ENCODE peak calls at places on chromosomes 5 and 9, in four cellular contexts. One of them, this sample, is unnamed.

GRCh38 chr5:93569295-93570164 is 11.5 kb downstream of the NR2F1-AS1 start:
- DNase-seq in anterior cingulate cortex: no peak
- DNase-seq in NCI-H526 treated with DMSO at 0.1 percent for 48 hours: no peak
- DNase-seq in NCI-H187: no peak
- DNase-seq in this sample: no peak

GRCh38 chr5:181232593-181232992 is 9.5 kb downstream of the TRIM41 start:
- DNase-seq in NCI-H526 treated with DMSO at 0.1 percent for 48 hours: no peak
- DNase-seq in anterior cingulate cortex: no peak
- DNase-seq in NCI-H187: no peak
- DNase-seq in this sample: no peak

GRCh38 chr9:26856413-26857032 is 36.1 kb downstream of the CAAP1 start:
- DNase-seq in NCI-H187: peak
- DNase-seq in NCI-H526 treated with DMSO at 0.1 percent for 48 hours: peak
- DNase-seq in anterior cingulate cortex: peak
- DNase-seq in this sample: peak

GRCh38 chr9:91164724-91165520 is 196.8 kb downstream of the AUH start:
- DNase-seq in anterior cingulate cortex: peak
- DNase-seq in NCI-H526 treated with DMSO at 0.1 percent for 48 hours: no peak
- DNase-seq in NCI-H187: no peak
- DNase-seq in this sample: peak

GRCh38 chr5:67647772-67648171 is 451.2 kb upstream of the CD180 start:
- DNase-seq in NCI-H526 treated with DMSO at 0.1 percent for 48 hours: no peak
- DNase-seq in NCI-H187: no peak
- DNase-seq in anterior cingulate cortex: no peak
- DNase-seq in this sample: no peak

GRCh38 chr9:137074657-137075274 is 2.6 kb upstream of the UAP1L1 start:
- DNase-seq in anterior cingulate cortex: no peak
- DNase-seq in NCI-H526 treated with DMSO at 0.1 percent for 48 hours: no peak
- DNase-seq in NCI-H187: no peak
- DNase-seq in this sample: no peak

GRCh38 chr9:110048976-110049698 is 158.8 kb downstream of the C9orf152 start:
- DNase-seq in NCI-H526 treated with DMSO at 0.1 percent for 48 hours: no peak
- DNase-seq in NCI-H187: no peak
- DNase-seq in anterior cingulate cortex: no peak
- DNase-seq in this sample: peak

GRCh38 chr5:78795757-78796156 is 147.2 kb upstream of the LHFPL2 start:
- DNase-seq in anterior cingulate cortex: no peak
- DNase-seq in NCI-H526 treated with DMSO at 0.1 percent for 48 hours: no peak
- DNase-seq in NCI-H187: no peak
- DNase-seq in this sample: no peak

GRCh38 chr5:127080001-127080478 is 6.7 kb upstream of the C5orf63 start:
- DNase-seq in NCI-H526 treated with DMSO at 0.1 percent for 48 hours: no peak
- DNase-seq in NCI-H187: peak
- DNase-seq in anterior cingulate cortex: no peak
- DNase-seq in this sample: no peak

GRCh38 chr9:21060919-21061561 is 16.7 kb downstream of the IFNB1 start:
- DNase-seq in NCI-H187: no peak
- DNase-seq in anterior cingulate cortex: no peak
- DNase-seq in NCI-H526 treated with DMSO at 0.1 percent for 48 hours: no peak
- DNase-seq in this sample: peak

GRCh38 chr5:131848662-131849061 is 51.8 kb upstream of the FNIP1 start:
- DNase-seq in anterior cingulate cortex: no peak
- DNase-seq in NCI-H187: no peak
- DNase-seq in NCI-H526 treated with DMSO at 0.1 percent for 48 hours: no peak
- DNase-seq in this sample: no peak

GRCh38 chr9:90815183-90815943 is 13.7 kb downstream of the SYK start:
- DNase-seq in NCI-H526 treated with DMSO at 0.1 percent for 48 hours: no peak
- DNase-seq in anterior cingulate cortex: no peak
- DNase-seq in NCI-H187: no peak
- DNase-seq in this sample: peak

GRCh38 chr5:10607023-10607665 is 43.3 kb downstream of the ANKRD33B start:
- DNase-seq in NCI-H526 treated with DMSO at 0.1 percent for 48 hours: no peak
- DNase-seq in NCI-H187: peak
- DNase-seq in anterior cingulate cortex: no peak
- DNase-seq in this sample: peak

GRCh38 chr9:108445431-108446018 is 410.3 kb downstream of the ACTL7B start:
- DNase-seq in anterior cingulate cortex: peak
- DNase-seq in NCI-H187: no peak
- DNase-seq in NCI-H526 treated with DMSO at 0.1 percent for 48 hours: no peak
- DNase-seq in this sample: no peak

GRCh38 chr9:133340256-133340655 is 4.3 kb upstream of the SURF6 start:
- DNase-seq in NCI-H526 treated with DMSO at 0.1 percent for 48 hours: no peak
- DNase-seq in anterior cingulate cortex: no peak
- DNase-seq in NCI-H187: no peak
- DNase-seq in this sample: no peak

GRCh38 chr5:157971466-157972324 is 112.8 kb upstream of the CLINT1 start:
- DNase-seq in NCI-H526 treated with DMSO at 0.1 percent for 48 hours: no peak
- DNase-seq in NCI-H187: no peak
- DNase-seq in anterior cingulate cortex: peak
- DNase-seq in this sample: no peak

GRCh38 chr9:136339173-136339957 is 12.0 kb downstream of the GPSM1 start:
- DNase-seq in NCI-H187: no peak
- DNase-seq in anterior cingulate cortex: peak
- DNase-seq in NCI-H526 treated with DMSO at 0.1 percent for 48 hours: no peak
- DNase-seq in this sample: peak

GRCh38 chr9:126471084-126471611 is 142.6 kb upstream of the LMX1B start:
- DNase-seq in NCI-H187: no peak
- DNase-seq in NCI-H526 treated with DMSO at 0.1 percent for 48 hours: no peak
- DNase-seq in anterior cingulate cortex: no peak
- DNase-seq in this sample: peak

GRCh38 chr5:27124590-27124989 is 86.2 kb upstream of the CDH9 start:
- DNase-seq in anterior cingulate cortex: no peak
- DNase-seq in NCI-H526 treated with DMSO at 0.1 percent for 48 hours: no peak
- DNase-seq in NCI-H187: no peak
- DNase-seq in this sample: no peak

GRCh38 chr5:138952962-138953361 is 77.8 kb upstream of the LRRTM2 start:
- DNase-seq in NCI-H187: no peak
- DNase-seq in anterior cingulate cortex: no peak
- DNase-seq in NCI-H526 treated with DMSO at 0.1 percent for 48 hours: no peak
- DNase-seq in this sample: no peak

GRCh38 chr5:5419291-5420210 is 2.9 kb upstream of the ICE1 start:
- DNase-seq in NCI-H187: no peak
- DNase-seq in NCI-H526 treated with DMSO at 0.1 percent for 48 hours: peak
- DNase-seq in anterior cingulate cortex: no peak
- DNase-seq in this sample: no peak

GRCh38 chr5:14595189-14595588 is 13.6 kb downstream of the OTULINL start:
- DNase-seq in NCI-H187: no peak
- DNase-seq in NCI-H526 treated with DMSO at 0.1 percent for 48 hours: no peak
- DNase-seq in anterior cingulate cortex: no peak
- DNase-seq in this sample: peak

GRCh38 chr5:33439905-33440481 is 772 bp upstream of the TARS1 start:
- DNase-seq in anterior cingulate cortex: no peak
- DNase-seq in NCI-H187: no peak
- DNase-seq in NCI-H526 treated with DMSO at 0.1 percent for 48 hours: peak
- DNase-seq in this sample: no peak

GRCh38 chr5:126285307-126285706 is 137.9 kb upstream of the GRAMD2B start:
- DNase-seq in NCI-H526 treated with DMSO at 0.1 percent for 48 hours: no peak
- DNase-seq in NCI-H187: no peak
- DNase-seq in anterior cingulate cortex: no peak
- DNase-seq in this sample: no peak

GRCh38 chr9:136318111-136318768 is 9.1 kb upstream of the GPSM1 start:
- DNase-seq in anterior cingulate cortex: no peak
- DNase-seq in NCI-H526 treated with DMSO at 0.1 percent for 48 hours: no peak
- DNase-seq in NCI-H187: no peak
- DNase-seq in this sample: no peak

GRCh38 chr5:1228121-1228520 is 2.9 kb downstream of the SLC6A18 start:
- DNase-seq in NCI-H187: no peak
- DNase-seq in NCI-H526 treated with DMSO at 0.1 percent for 48 hours: no peak
- DNase-seq in anterior cingulate cortex: no peak
- DNase-seq in this sample: no peak

GRCh38 chr5:12910611-12911010 is 1006.4 kb upstream of the CTNND2 start:
- DNase-seq in anterior cingulate cortex: no peak
- DNase-seq in NCI-H526 treated with DMSO at 0.1 percent for 48 hours: no peak
- DNase-seq in NCI-H187: no peak
- DNase-seq in this sample: no peak

GRCh38 chr9:112334319-112334828 is 955 bp upstream of the PTBP3 start:
- DNase-seq in NCI-H526 treated with DMSO at 0.1 percent for 48 hours: peak
- DNase-seq in NCI-H187: no peak
- DNase-seq in anterior cingulate cortex: no peak
- DNase-seq in this sample: peak

GRCh38 chr5:23704176-23704855 is 196.9 kb downstream of the PRDM9 start:
- DNase-seq in anterior cingulate cortex: no peak
- DNase-seq in NCI-H526 treated with DMSO at 0.1 percent for 48 hours: no peak
- DNase-seq in NCI-H187: no peak
- DNase-seq in this sample: no peak

GRCh38 chr9:110871736-110872135 is 166.5 kb downstream of the LPAR1 start:
- DNase-seq in anterior cingulate cortex: no peak
- DNase-seq in NCI-H526 treated with DMSO at 0.1 percent for 48 hours: no peak
- DNase-seq in NCI-H187: no peak
- DNase-seq in this sample: no peak

GRCh38 chr5:73861313-73861978 is 235.4 kb downstream of the ARHGEF28 start:
- DNase-seq in anterior cingulate cortex: no peak
- DNase-seq in NCI-H526 treated with DMSO at 0.1 percent for 48 hours: no peak
- DNase-seq in NCI-H187: no peak
- DNase-seq in this sample: no peak

GRCh38 chr9:110131499-110131898 is 76.5 kb downstream of the C9orf152 start:
- DNase-seq in anterior cingulate cortex: no peak
- DNase-seq in NCI-H526 treated with DMSO at 0.1 percent for 48 hours: no peak
- DNase-seq in NCI-H187: no peak
- DNase-seq in this sample: no peak

GRCh38 chr5:378301-378891 is 56.9 kb downstream of the AHRR start:
- DNase-seq in NCI-H526 treated with DMSO at 0.1 percent for 48 hours: no peak
- DNase-seq in anterior cingulate cortex: no peak
- DNase-seq in NCI-H187: no peak
- DNase-seq in this sample: peak

GRCh38 chr5:159156839-159157238 is 52.5 kb downstream of the RNF145 start:
- DNase-seq in NCI-H526 treated with DMSO at 0.1 percent for 48 hours: peak
- DNase-seq in NCI-H187: no peak
- DNase-seq in anterior cingulate cortex: peak
- DNase-seq in this sample: no peak

GRCh38 chr9:87239312-87239711 is 258.4 kb upstream of the DAPK1 start:
- DNase-seq in anterior cingulate cortex: no peak
- DNase-seq in NCI-H187: no peak
- DNase-seq in NCI-H526 treated with DMSO at 0.1 percent for 48 hours: no peak
- DNase-seq in this sample: no peak